ENCODE peak calls at places on chromosome 20, in five cellular contexts. N, W, E, M and Y are unnamed samples.
A peak's percentile ranks its signal among the peaks of the same experiment; 100 is the strongest.

GRCh38 chr20:58986968-58987517 is 6.0 kb downstream of the NELFCD start:
- DNase-seq in W (no peak), E (no peak), M (no peak), N (no peak), Y (peak; percentile 14)

GRCh38 chr20:49832632-49833327 is 20.2 kb downstream of the SLC9A8 start:
- DNase-seq in N (no peak), M (no peak), W (no peak), E (no peak), Y (no peak)

GRCh38 chr20:57435498-57436222 is 44.5 kb downstream of the RBM38 start:
- DNase-seq in M (peak; percentile 81), N (peak; percentile 72), W (peak; percentile 99), E (no peak), Y (peak; percentile 72)

GRCh38 chr20:3818155-3819151 is 1.9 kb upstream of the AP5S1 start:
- DNase-seq in N (peak; percentile 21), W (peak; percentile 34), E (peak; percentile 75), M (peak; percentile 43), Y (peak; percentile 93)

GRCh38 chr20:270517-270916 is 13.0 kb downstream of the DEFB132 start:
- DNase-seq in W (no peak), N (no peak), M (no peak), E (no peak), Y (peak; percentile 31)

GRCh38 chr20:15862178-15862577 is 711.1 kb downstream of the KIF16B start:
- DNase-seq in W (peak; percentile 26), M (no peak), N (no peak), E (no peak), Y (no peak)

GRCh38 chr20:17664025-17664638 is 17.9 kb downstream of the RRBP1 start:
- DNase-seq in E (no peak), W (no peak), M (no peak), N (no peak), Y (no peak)

GRCh38 chr20:62778601-62779416 is 17.5 kb upstream of the MRGBP start:
- DNase-seq in N (no peak), E (peak; percentile 50), W (no peak), M (no peak), Y (peak; percentile 81)

GRCh38 chr20:36572701-36573102 is 695 bp upstream of the TGIF2 start:
- DNase-seq in E (no peak), W (no peak), M (no peak), N (no peak), Y (no peak)

GRCh38 chr20:47727909-47728361 is 57.3 kb downstream of the SULF2 start:
- DNase-seq in N (peak; percentile 62), E (no peak), M (no peak), W (no peak), Y (no peak)

GRCh38 chr20:52493177-52493711 is 301.7 kb upstream of the ZFP64 start:
- DNase-seq in W (peak; percentile 94), E (no peak), N (no peak), M (no peak), Y (no peak)

GRCh38 chr20:50409495-50409894 is 100.7 kb upstream of the PTPN1 start:
- DNase-seq in M (no peak), E (no peak), N (no peak), W (no peak), Y (no peak)

GRCh38 chr20:34369265-34369664 is 6.2 kb downstream of the ITCH start:
- DNase-seq in M (no peak), N (no peak), W (no peak), E (no peak), Y (no peak)

GRCh38 chr20:60764771-60765170 is 487.3 kb upstream of the CDH4 start:
- DNase-seq in N (no peak), M (no peak), W (no peak), E (no peak), Y (no peak)

GRCh38 chr20:61240814-61241213 is 11.2 kb upstream of the CDH4 start:
- DNase-seq in E (no peak), N (no peak), M (no peak), W (no peak), Y (no peak)

GRCh38 chr20:58478141-58478805 is 36.9 kb downstream of the APCDD1L start:
- DNase-seq in M (no peak), W (no peak), N (no peak), E (no peak), Y (peak; percentile 21)

GRCh38 chr20:63639093-63639860 is 12.4 kb upstream of the GMEB2 start:
- DNase-seq in N (no peak), M (no peak), W (no peak), E (no peak), Y (no peak)

GRCh38 chr20:36079486-36079885 is 75.1 kb upstream of the EPB41L1 start:
- DNase-seq in M (no peak), N (no peak), E (no peak), W (no peak), Y (no peak)

GRCh38 chr20:63864978-63865640 is at the start of gene TPD52L2:
- DNase-seq in M (peak; percentile 99), E (peak; percentile 99), W (peak; percentile 99), N (peak; percentile 96), Y (peak; percentile 100)

GRCh38 chr20:37351689-37352610 is 6.0 kb downstream of the SRC start:
- DNase-seq in W (no peak), E (no peak), N (no peak), M (no peak), Y (peak; percentile 36)

GRCh38 chr20:25055711-25056492 is 2.0 kb downstream of the ACSS1 start:
- DNase-seq in N (no peak), M (no peak), W (no peak), E (no peak), Y (no peak)

GRCh38 chr20:63552481-63553249 is 1.3 kb upstream of the FNDC11 start:
- DNase-seq in W (no peak), M (no peak), E (no peak), N (no peak), Y (peak; percentile 71)

GRCh38 chr20:48215536-48215935 is 430.3 kb upstream of the SULF2 start:
- DNase-seq in W (no peak), M (no peak), E (peak; percentile 24), N (no peak), Y (peak; percentile 64)

GRCh38 chr20:17617212-17617867 is 47.5 kb downstream of the DSTN start:
- DNase-seq in M (peak; percentile 47), N (peak; percentile 58), W (peak; percentile 75), E (peak; percentile 82), Y (peak; percentile 93)

GRCh38 chr20:34907616-34908469 is 31.4 kb downstream of the ACSS2 start:
- DNase-seq in W (peak; percentile 55), E (no peak), N (no peak), M (peak; percentile 21), Y (no peak)

GRCh38 chr20:32559753-32560380 is 25.3 kb downstream of the NOL4L start:
- DNase-seq in W (no peak), M (no peak), N (no peak), E (no peak), Y (no peak)

GRCh38 chr20:51469578-51470520 is 72.7 kb downstream of the NFATC2 start:
- DNase-seq in E (no peak), W (peak; percentile 87), M (peak; percentile 54), N (no peak), Y (no peak)

GRCh38 chr20:58133020-58133419 is 95.4 kb downstream of the ANKRD60 start:
- DNase-seq in E (no peak), W (no peak), N (no peak), M (no peak), Y (no peak)

GRCh38 chr20:3115190-3116107 is 30.9 kb upstream of the AVP start:
- DNase-seq in N (peak; percentile 42), W (no peak), E (peak; percentile 63), M (peak; percentile 64), Y (peak; percentile 84)

GRCh38 chr20:3771552-3772058 is 4.1 kb upstream of the ADISSP start:
- DNase-seq in M (no peak), N (no peak), E (no peak), W (no peak), Y (no peak)

GRCh38 chr20:9110916-9111432 is 42.1 kb downstream of the PLCB4 start:
- DNase-seq in W (no peak), E (no peak), N (no peak), M (no peak), Y (no peak)

GRCh38 chr20:25301357-25301920 is 53.6 kb downstream of the PYGB start:
- DNase-seq in W (no peak), N (no peak), E (no peak), M (no peak), Y (no peak)

GRCh38 chr20:454951-455350 is 7.4 kb downstream of the TBC1D20 start:
- DNase-seq in W (no peak), N (no peak), M (no peak), E (no peak), Y (no peak)

GRCh38 chr20:32672982-32673727 is 586 bp downstream of the C20orf203 start:
- DNase-seq in W (peak; percentile 53), E (peak; percentile 38), M (no peak), N (no peak), Y (peak; percentile 73)

GRCh38 chr20:4195499-4195898 is 180.1 kb upstream of the RNF24 start:
- DNase-seq in W (no peak), E (peak; percentile 74), N (no peak), M (no peak), Y (peak; percentile 82)

GRCh38 chr20:62327726-62328495 is 25.1 kb downstream of the ADRM1 start:
- DNase-seq in N (no peak), E (no peak), W (no peak), M (no peak), Y (no peak)

GRCh38 chr20:8656335-8656734 is 412.6 kb upstream of the PLCB4 start:
- DNase-seq in E (no peak), W (no peak), N (no peak), M (no peak), Y (no peak)